ENCODE peak calls at places on chromosomes 3 and 15, in ten cellular contexts. K is retinal pigment epithelial cell, I is fibroblast of pulmonary artery, J is lung, S is BJ, Y is OCI-LY7, W is body of pancreas, P is foreskin fibroblast, C is cardiac fibroblast, T is heart left ventricle. H is an unnamed sample.

GRCh38 chr15:37594431-37594830 is 340.0 kb upstream of the TMCO5A start:
- DNase-seq in T (no peak), C (no peak), I (no peak), P (no peak), K (no peak), S (no peak), Y (no peak), J (no peak), W (no peak), H (no peak)

GRCh38 chr3:18740631-18741583 is 315.8 kb upstream of the SATB1 start:
- DNase-seq in T (no peak), S (no peak), J (no peak), I (no peak), Y (peak), C (no peak), P (no peak), W (no peak), K (no peak), H (no peak)

GRCh38 chr3:185656321-185656840 is 70.3 kb downstream of the SENP2 start:
- DNase-seq in K (peak), I (peak), T (no peak), J (no peak), S (peak), Y (no peak), C (peak), P (peak), W (peak), H (no peak)

GRCh38 chr3:22734207-22734606 is 468.9 kb upstream of the UBE2E2 start:
- DNase-seq in J (no peak), P (no peak), I (no peak), C (no peak), Y (no peak), W (no peak), K (no peak), S (no peak), T (no peak), H (no peak)

GRCh38 chr15:81163961-81164800 is 30.1 kb downstream of the CFAP161 start:
- DNase-seq in K (no peak), I (peak), Y (no peak), T (no peak), W (no peak), C (peak), P (peak), S (peak), J (no peak), H (no peak)

GRCh38 chr15:41994772-41995475 is 22.6 kb upstream of the EHD4 start:
- DNase-seq in S (no peak), K (no peak), Y (no peak), C (no peak), P (no peak), T (no peak), J (no peak), W (no peak), I (no peak), H (no peak)

GRCh38 chr15:56968821-56969220 is 50.4 kb downstream of the TCF12 start:
- DNase-seq in S (no peak), Y (no peak), I (no peak), P (no peak), T (no peak), C (no peak), J (no peak), W (no peak), K (no peak), H (peak)

GRCh38 chr3:126847061-126847460 is 135.9 kb upstream of the PLXNA1 start:
- DNase-seq in K (no peak), T (no peak), W (no peak), S (no peak), P (no peak), Y (no peak), C (no peak), I (no peak), J (no peak), H (no peak)

GRCh38 chr15:92801774-92802464 is 98.2 kb upstream of the CHD2 start:
- DNase-seq in J (no peak), I (peak), C (peak), K (no peak), Y (no peak), P (peak), T (peak), W (peak), S (peak), H (no peak)

GRCh38 chr3:48240000-48240710 is 749 bp upstream of the ZNF589 start:
- DNase-seq in Y (no peak), C (no peak), T (peak), P (no peak), K (no peak), W (no peak), I (no peak), S (no peak), J (no peak), H (no peak)

GRCh38 chr3:71057526-71057894 is 526.0 kb downstream of the FOXP1 start:
- DNase-seq in T (no peak), S (no peak), J (no peak), K (no peak), Y (no peak), P (peak), W (no peak), I (no peak), C (peak), H (no peak)

GRCh38 chr3:191217331-191217730 is 18.3 kb downstream of the OSTN start:
- DNase-seq in S (no peak), C (peak), P (no peak), W (no peak), J (no peak), T (no peak), Y (no peak), I (peak), K (no peak), H (no peak)

GRCh38 chr3:14824646-14825045 is 5.9 kb downstream of the FGD5 start:
- DNase-seq in K (no peak), I (no peak), T (no peak), W (no peak), P (no peak), C (no peak), Y (no peak), J (no peak), S (no peak), H (no peak)

GRCh38 chr3:58332575-58333179 is at the start of gene PXK:
- DNase-seq in K (no peak), T (peak), W (peak), Y (peak), I (peak), J (peak), C (peak), P (peak), S (no peak), H (peak)

GRCh38 chr3:151145713-151146070 is 57.3 kb downstream of the GPR171 start:
- DNase-seq in S (no peak), I (no peak), W (no peak), P (no peak), Y (no peak), C (no peak), K (no peak), J (no peak), T (no peak), H (no peak)

GRCh38 chr3:134797080-134797801 is 2.2 kb downstream of the EPHB1 start:
- DNase-seq in I (no peak), K (no peak), J (peak), Y (no peak), C (peak), S (no peak), P (no peak), W (no peak), T (no peak), H (no peak)

GRCh38 chr3:11671648-11672100 is 28.0 kb upstream of the VGLL4 start:
- DNase-seq in W (no peak), J (no peak), I (peak), S (peak), K (no peak), P (peak), C (peak), Y (peak), T (no peak), H (no peak)

GRCh38 chr15:52100807-52101206 is 11.8 kb downstream of the BCL2L10 start:
- DNase-seq in C (peak), W (peak), T (peak), I (peak), S (peak), K (peak), P (peak), J (peak), Y (no peak), H (no peak)

GRCh38 chr15:73388256-73388781 is 19.6 kb upstream of the HCN4 start:
- DNase-seq in J (no peak), S (peak), W (peak), Y (no peak), T (no peak), C (peak), P (peak), I (peak), K (peak), H (no peak)

GRCh38 chr3:133962879-133963278 is 66.8 kb downstream of the SLCO2A1 start:
- DNase-seq in J (no peak), I (peak), K (no peak), T (no peak), C (peak), Y (no peak), P (peak), W (no peak), S (peak), H (no peak)

GRCh38 chr3:109143646-109144045 is 7.1 kb downstream of the C3orf85 start:
- DNase-seq in P (no peak), I (no peak), Y (no peak), C (no peak), T (no peak), S (no peak), J (no peak), K (no peak), W (no peak), H (no peak)

GRCh38 chr3:64056616-64057165 is 33.4 kb upstream of the PSMD6 start:
- DNase-seq in J (no peak), K (peak), Y (no peak), C (peak), W (no peak), P (no peak), I (peak), T (no peak), S (no peak), H (no peak)

GRCh38 chr3:178671261-178672191 is 135.3 kb downstream of the KCNMB2 start:
- DNase-seq in T (no peak), P (peak), Y (no peak), W (no peak), S (peak), J (no peak), K (no peak), C (peak), I (peak), H (peak)

GRCh38 chr15:49131403-49131802 is 24.0 kb downstream of the COPS2 start:
- DNase-seq in P (no peak), S (no peak), C (no peak), K (no peak), Y (no peak), W (no peak), I (no peak), T (no peak), J (no peak), H (no peak)

GRCh38 chr15:81303241-81304225 is 20.4 kb downstream of the STARD5 start:
- DNase-seq in T (no peak), K (no peak), I (peak), J (no peak), C (peak), P (no peak), S (no peak), W (no peak), Y (no peak), H (peak)

GRCh38 chr3:188323067-188323842 is 169.3 kb downstream of the LPP start:
- DNase-seq in J (no peak), P (no peak), S (no peak), C (no peak), W (no peak), K (no peak), T (no peak), Y (no peak), I (no peak), H (no peak)

GRCh38 chr15:64774556-64775523 is 549 bp downstream of the RBPMS2 start:
- DNase-seq in J (no peak), C (no peak), Y (no peak), I (no peak), K (no peak), T (peak), W (peak), P (peak), S (no peak), H (no peak)

GRCh38 chr3:31235062-31235704 is 297.5 kb upstream of the STT3B start:
- DNase-seq in C (no peak), Y (no peak), T (no peak), I (no peak), W (no peak), J (no peak), P (peak), S (no peak), K (no peak), H (no peak)

GRCh38 chr3:51382947-51383578 is 2.0 kb upstream of the MANF start:
- DNase-seq in S (no peak), J (no peak), W (no peak), C (no peak), I (no peak), T (no peak), P (no peak), Y (no peak), K (no peak), H (no peak)

GRCh38 chr3:35523838-35524237 is 115.5 kb upstream of the ARPP21 start:
- DNase-seq in Y (no peak), I (peak), S (no peak), T (no peak), J (no peak), W (no peak), C (peak), K (no peak), P (peak), H (peak)

GRCh38 chr3:183108002-183108449 is 8.7 kb upstream of the MCCC1 start:
- DNase-seq in Y (no peak), J (no peak), I (peak), P (peak), C (peak), W (no peak), T (no peak), S (no peak), K (no peak), H (peak)

DNA sequence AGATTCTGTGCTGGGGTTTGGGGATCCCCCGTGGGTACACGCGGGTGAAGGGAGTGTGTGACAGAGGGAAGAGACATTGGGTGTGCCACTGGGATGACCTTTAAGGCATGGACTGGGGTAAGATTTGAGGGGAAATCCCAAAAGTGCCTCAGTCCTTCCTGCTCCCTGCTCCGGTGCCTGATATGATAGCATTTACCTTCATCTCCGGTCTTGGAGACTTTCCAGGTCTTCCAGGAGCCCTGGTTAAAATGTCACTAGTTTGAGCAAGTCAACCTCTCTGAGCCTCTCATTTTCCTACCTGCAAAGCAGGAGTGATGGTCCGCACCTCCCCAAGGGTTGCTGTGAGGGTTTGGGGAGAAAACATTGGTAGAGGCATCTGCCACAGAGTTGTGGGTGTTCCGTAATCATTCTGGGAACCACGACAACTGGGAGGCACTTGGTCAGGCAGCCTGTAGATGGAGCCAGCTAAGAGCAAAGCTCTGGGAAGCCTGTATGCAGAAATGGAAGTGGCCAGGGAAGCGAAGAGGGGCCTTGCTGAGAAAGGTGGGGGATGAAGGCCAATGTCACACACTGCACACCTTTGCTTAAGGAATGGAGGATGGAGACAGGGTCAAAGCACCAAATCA is 33.9 kb upstream of the KIF23 start:
- DNase-seq in W (no peak), T (no peak), P (peak), Y (no peak), S (no peak), C (peak), I (peak), J (no peak), K (no peak), H (no peak)
- TF ChIP-seq CTCF in W (no peak), T (no peak), P (peak), Y (peak), S (peak), C (peak), I (peak), J (no peak), K (peak), H (peak)

GRCh38 chr15:98420837-98421236 is 227.5 kb upstream of the IGF1R start:
- DNase-seq in K (no peak), Y (no peak), S (no peak), C (no peak), P (no peak), T (peak), I (no peak), J (no peak), W (no peak), H (no peak)

GRCh38 chr15:98421419-98422085 is 226.8 kb upstream of the IGF1R start:
- DNase-seq in K (no peak), C (peak), Y (peak), S (no peak), P (peak), W (peak), T (peak), J (peak), I (peak), H (no peak)

GRCh38 chr15:98419173-98419814 is 229.0 kb upstream of the IGF1R start:
- DNase-seq in S (no peak), I (no peak), Y (no peak), K (no peak), P (no peak), J (no peak), C (no peak), T (no peak), W (no peak), H (no peak)

GRCh38 chr15:98425173-98425572 is 223.2 kb upstream of the IGF1R start:
- DNase-seq in J (no peak), K (no peak), I (no peak), Y (no peak), C (no peak), P (no peak), W (no peak), S (no peak), T (no peak), H (no peak)

DNA sequence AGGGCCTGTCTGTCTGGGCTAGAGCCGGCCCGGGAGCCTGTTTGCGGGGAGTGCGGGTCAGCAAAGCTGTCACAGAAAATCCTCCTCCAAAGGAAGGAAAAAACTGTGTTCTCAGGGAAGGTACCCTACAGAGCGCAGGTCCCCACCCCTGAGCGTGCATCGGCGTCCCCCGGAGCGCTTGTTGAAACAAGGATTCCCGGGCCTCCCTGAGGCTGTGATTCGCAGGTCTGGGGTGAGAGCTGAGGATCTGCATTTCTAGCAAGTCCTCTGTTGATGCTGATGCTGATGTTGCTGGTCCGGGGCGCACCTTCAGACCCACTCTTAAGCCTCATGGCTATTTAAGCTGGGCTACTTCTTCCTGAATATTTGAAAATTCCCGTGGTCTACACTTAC is 226.3 kb upstream of the IGF1R start:
- DNase-seq in S (no peak), C (no peak), I (no peak), T (no peak), P (no peak), K (no peak), Y (no peak), J (no peak), W (no peak), H (no peak)
- H3K4me3 ChIP-seq in S (no peak), C (no peak), I (no peak), T (no peak), P (no peak), K (no peak), Y (no peak), J (no peak), W (no peak), H (no peak)

GRCh38 chr3:5731100-5731499 is 543.6 kb downstream of the EDEM1 start:
- DNase-seq in Y (peak), J (no peak), T (no peak), C (no peak), W (no peak), I (no peak), K (no peak), P (no peak), S (no peak), H (no peak)
- TF ChIP-seq CTCF in Y (peak), J (no peak), T (no peak), C (no peak), W (peak), I (no peak), K (no peak), P (no peak), S (no peak), H (peak)

DNA sequence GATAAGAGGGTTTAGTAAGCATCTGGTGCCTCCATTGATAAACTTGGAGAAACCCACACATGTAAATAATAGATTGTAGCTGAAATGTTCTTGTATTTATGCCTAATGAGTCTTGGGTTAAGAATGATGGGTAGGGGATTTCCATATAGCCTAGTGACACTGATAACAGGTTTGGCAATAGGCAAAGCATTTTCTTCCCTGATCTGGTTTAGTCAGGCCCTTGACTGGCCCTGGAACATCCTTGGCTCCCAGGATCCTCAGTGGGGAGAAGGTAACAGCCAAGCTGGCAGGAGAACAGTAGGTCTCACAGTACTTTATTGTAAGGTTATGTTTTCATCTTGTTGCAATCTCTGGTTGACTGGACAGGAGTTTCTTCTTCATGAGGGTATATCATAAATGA is 228.4 kb downstream of the DIPK2A start:
- DNase-seq in P (no peak), J (no peak), C (no peak), S (no peak), Y (no peak), W (no peak), T (no peak), I (no peak), K (no peak), H (no peak)
- H3K4me3 ChIP-seq in P (no peak), J (no peak), C (no peak), S (no peak), Y (no peak), W (no peak), T (no peak), I (no peak), K (no peak), H (no peak)

GRCh38 chr3:197858133-197858532 is 67.1 kb downstream of the LRCH3 start:
- DNase-seq in T (no peak), J (no peak), C (no peak), S (no peak), K (no peak), W (no peak), Y (no peak), I (no peak), P (no peak), H (no peak)

GRCh38 chr3:197856199-197856816 is 65.3 kb downstream of the LRCH3 start:
- DNase-seq in K (no peak), W (no peak), P (no peak), T (no peak), I (no peak), Y (no peak), J (no peak), S (no peak), C (no peak), H (no peak)

GRCh38 chr3:197858598-197858997 is 67.5 kb downstream of the LRCH3 start:
- DNase-seq in Y (no peak), J (no peak), I (no peak), C (no peak), W (no peak), K (no peak), S (no peak), P (no peak), T (no peak), H (no peak)

DNA sequence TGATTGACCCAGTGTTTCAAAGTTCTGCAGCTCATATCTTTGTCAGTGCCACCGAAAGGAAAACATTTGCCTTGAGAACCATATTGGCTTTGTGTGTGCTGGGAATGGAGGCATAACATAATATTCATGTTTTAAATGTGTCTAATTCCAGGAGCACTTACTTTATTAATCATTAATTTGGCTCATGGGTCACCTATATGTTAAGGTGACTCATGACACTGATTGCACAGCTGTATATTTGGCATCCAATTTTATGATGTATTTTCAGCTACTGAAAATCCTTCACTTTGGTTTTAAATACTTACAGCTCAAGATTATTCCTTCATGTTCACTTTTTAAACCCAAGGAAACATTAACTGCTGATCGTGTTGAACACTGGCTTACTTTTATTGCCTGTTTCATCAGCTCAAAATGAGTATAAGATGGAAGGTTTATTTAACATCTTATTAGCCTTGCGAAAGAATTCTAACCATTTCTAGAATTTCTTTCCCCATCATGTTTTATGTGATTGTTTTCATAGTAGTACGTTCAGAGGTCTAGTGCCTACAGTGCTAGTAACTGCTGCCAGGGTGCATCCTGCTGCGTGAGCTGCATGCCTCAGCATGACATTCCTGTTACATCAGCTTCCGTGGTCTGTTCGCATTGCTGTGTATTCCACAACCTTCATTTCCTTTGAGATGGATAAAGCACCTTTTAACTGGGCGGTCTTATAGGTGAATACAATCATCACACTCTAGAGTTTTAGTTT is 63.7 kb downstream of the LRCH3 start:
- DNase-seq in C (peak), Y (no peak), P (peak), J (no peak), W (no peak), S (peak), K (peak), T (no peak), I (peak), H (no peak)
- TF ChIP-seq CTCF in C (no peak), Y (no peak), P (no peak), J (no peak), W (no peak), S (no peak), K (no peak), T (no peak), I (no peak), H (no peak)

H was measured in LNCaP clone FGC.